ENCODE peak calls at places on chromosomes 16 and 17, in nine cellular contexts. C is HS-5, F is GM04504, R is fibroblast of the conjunctiva, K is nucleus accumbens, E is HEK293T, W is esophagus squamous epithelium, J is endothelial cell of umbilical vein, N is Right ventricle myocardium superior. O is an unnamed sample.

GRCh38 chr16:57590654-57591085 is 37.8 kb upstream of the ADGRG1 start:
- DNase-seq in K (no peak), J (peak; percentile 35), N (no peak), W (no peak), R (no peak), C (peak; percentile 67), E (no peak), F (peak; percentile 10), O (peak; percentile 45)

GRCh38 chr16:1050466-1050865 is 22.1 kb upstream of the SSTR5 start:
- DNase-seq in F (no peak), C (no peak), N (no peak), K (no peak), J (no peak), E (no peak), W (no peak), R (no peak), O (no peak)

GRCh38 chr16:70579648-70580630 is 56.3 kb downstream of the SF3B3 start:
- DNase-seq in R (no peak), K (no peak), W (no peak), F (no peak), C (no peak), N (peak; percentile 77), E (no peak), J (no peak), O (no peak)

GRCh38 chr16:25270577-25270976 is 12.9 kb upstream of the ZKSCAN2 start:
- DNase-seq in K (no peak), R (no peak), W (no peak), J (no peak), F (no peak), E (no peak), N (no peak), C (no peak), O (no peak)

GRCh38 chr16:17556276-17557052 is 85.7 kb upstream of the XYLT1 start:
- DNase-seq in R (no peak), K (no peak), J (no peak), W (no peak), C (no peak), F (no peak), E (peak; percentile 38), N (no peak), O (peak; percentile 52)

GRCh38 chr16:56281256-56281805 is 90.0 kb downstream of the GNAO1 start:
- DNase-seq in K (peak; percentile 56), J (no peak), C (no peak), W (no peak), N (no peak), F (no peak), R (no peak), E (peak; percentile 30), O (no peak)

GRCh38 chr17:1197781-1198490 is 18.2 kb upstream of the ABR start:
- DNase-seq in N (peak; percentile 89), J (no peak), W (peak; percentile 61), K (peak; percentile 60), C (no peak), F (no peak), R (no peak), E (no peak), O (no peak)

GRCh38 chr17:77266891-77267341 is 126.1 kb downstream of the SEC14L1 start:
- DNase-seq in C (no peak), E (peak; percentile 69), K (no peak), J (no peak), W (no peak), R (no peak), F (no peak), N (no peak), O (no peak)

GRCh38 chr17:69154267-69154666 is 12.6 kb upstream of the ABCA6 start:
- DNase-seq in C (no peak), J (no peak), W (no peak), N (no peak), R (no peak), K (no peak), E (no peak), F (no peak), O (no peak)

GRCh38 chr16:66996324-66996982 is 8.1 kb downstream of the CES4A start:
- DNase-seq in F (peak; percentile 48), R (peak; percentile 84), W (no peak), E (no peak), J (no peak), N (no peak), C (no peak), K (peak; percentile 81), O (no peak)

GRCh38 chr16:83137894-83138293 is 511.1 kb downstream of the CDH13 start:
- DNase-seq in C (no peak), F (peak; percentile 28), J (no peak), N (no peak), W (no peak), R (no peak), K (no peak), E (no peak), O (no peak)

O was measured in RKO.